ENCODE peak calls at places on chromosomes 12 and 14, in seven cellular contexts. R, I, Y, S, V, N and L are unnamed samples.

GRCh38 chr12:3684449-3685051 is 68.4 kb downstream of the CRACR2A start:
- DNase-seq in S (no peak), V (no peak), N (no peak), R (no peak), Y (no peak), I (no peak), L (peak; percentile 24)

GRCh38 chr12:90090929-90091651 is 382.5 kb upstream of the ATP2B1 start:
- DNase-seq in S (peak; percentile 41), I (no peak), N (no peak), Y (peak; percentile 90), V (peak; percentile 57), R (peak; percentile 94), L (peak; percentile 88)

GRCh38 chr14:82190812-82191211 is 657.2 kb upstream of the SEL1L start:
- DNase-seq in V (no peak), R (no peak), I (no peak), N (no peak), Y (no peak), S (no peak), L (no peak)

GRCh38 chr12:131711551-131712205 is 788 bp downstream of the SFSWAP start:
- DNase-seq in R (no peak), S (no peak), V (peak; percentile 40), Y (no peak), I (no peak), N (no peak), L (peak; percentile 7)

GRCh38 chr12:131137836-131138637 is 184.3 kb downstream of the ADGRD1 start:
- DNase-seq in V (no peak), S (no peak), Y (peak; percentile 5), R (no peak), N (no peak), I (peak; percentile 29), L (no peak)

GRCh38 chr14:88882236-88882635 is 57.8 kb downstream of the TTC8 start:
- DNase-seq in V (no peak), N (no peak), Y (no peak), S (no peak), R (peak; percentile 34), I (no peak), L (no peak)

GRCh38 chr14:96588410-96589249 is 86.4 kb downstream of the PAPOLA start:
- DNase-seq in N (no peak), I (peak; percentile 24), R (no peak), S (no peak), V (no peak), Y (no peak), L (no peak)

GRCh38 chr12:3837049-3837448 is 36.1 kb downstream of the PARP11 start:
- DNase-seq in N (no peak), I (peak; percentile 53), V (no peak), Y (peak; percentile 57), S (no peak), R (no peak), L (no peak)

GRCh38 chr12:33718631-33719030 is 279.0 kb upstream of the SYT10 start:
- DNase-seq in I (no peak), S (no peak), N (no peak), R (no peak), Y (no peak), V (no peak), L (no peak)

GRCh38 chr12:120095356-120096135 is 21.0 kb downstream of the RAB35 start:
- DNase-seq in I (no peak), S (no peak), N (no peak), Y (no peak), R (no peak), V (no peak), L (no peak)

GRCh38 chr14:103576371-103577024 is 13.7 kb downstream of the COA8 start:
- DNase-seq in I (peak; percentile 58), S (peak; percentile 71), R (peak; percentile 80), V (peak; percentile 88), Y (peak; percentile 72), N (no peak), L (peak; percentile 89)

GRCh38 chr14:92154283-92154942 is 32.6 kb downstream of the CPSF2 start:
- DNase-seq in R (peak; percentile 21), V (no peak), Y (no peak), S (no peak), N (no peak), I (no peak), L (no peak)

GRCh38 chr12:50642035-50642451 is 121.9 kb upstream of the ATF1 start:
- DNase-seq in R (peak; percentile 89), V (no peak), Y (no peak), I (no peak), N (no peak), S (no peak), L (no peak)

GRCh38 chr12:6407206-6407954 is 23.4 kb downstream of the LTBR start:
- DNase-seq in R (no peak), I (no peak), V (no peak), Y (no peak), S (no peak), N (no peak), L (no peak)

GRCh38 chr12:93127107-93127560 is 198.0 kb upstream of the EEA1 start:
- DNase-seq in Y (no peak), N (no peak), V (peak; percentile 87), S (no peak), I (no peak), R (no peak), L (no peak)

GRCh38 chr12:8081228-8081920 is 700 bp upstream of the NECAP1 start:
- DNase-seq in R (no peak), N (no peak), V (no peak), Y (no peak), I (no peak), S (no peak), L (peak; percentile 17)

GRCh38 chr12:79597910-79598309 is 92.9 kb downstream of the PAWR start:
- DNase-seq in I (no peak), N (no peak), S (no peak), Y (peak; percentile 57), V (no peak), R (peak; percentile 15), L (no peak)

GRCh38 chr14:42192659-42193425 is 586.2 kb downstream of the LRFN5 start:
- DNase-seq in V (peak; percentile 1), R (peak; percentile 98), N (no peak), I (no peak), Y (peak; percentile 12), S (no peak), L (peak; percentile 95)

GRCh38 chr12:68686595-68687521 is at the start of gene NUP107:
- DNase-seq in R (peak; percentile 99), Y (peak; percentile 99), I (peak; percentile 99), V (peak; percentile 100), S (peak; percentile 96), N (peak; percentile 91), L (peak; percentile 99)

GRCh38 chr14:90658541-90658967 is 157.7 kb downstream of the TTC7B start:
- DNase-seq in Y (peak; percentile 68), I (no peak), N (no peak), V (peak; percentile 27), S (no peak), R (peak; percentile 85), L (peak; percentile 81)

GRCh38 chr12:58657175-58657574 is 263.1 kb downstream of the LRIG3 start:
- DNase-seq in Y (no peak), V (no peak), I (no peak), S (no peak), N (no peak), R (no peak), L (no peak)

GRCh38 chr14:23469906-23470403 is 452 bp downstream of the NGDN start:
- DNase-seq in S (no peak), V (no peak), Y (no peak), I (no peak), R (no peak), N (no peak), L (no peak)

GRCh38 chr14:73468808-73469386 is 10.6 kb upstream of the NUMB start:
- DNase-seq in Y (no peak), R (peak; percentile 38), V (no peak), N (no peak), I (no peak), S (no peak), L (no peak)

GRCh38 chr14:55123101-55123500 is 6.0 kb upstream of the LGALS3 start:
- DNase-seq in I (no peak), R (peak; percentile 98), N (no peak), V (peak; percentile 60), S (no peak), Y (no peak), L (peak; percentile 92)

GRCh38 chr12:76398106-76398505 is 49.9 kb upstream of the BBS10 start:
- DNase-seq in S (no peak), V (no peak), Y (no peak), I (no peak), R (no peak), N (no peak), L (no peak)

GRCh38 chr12:111228916-111229666 is 139.8 kb downstream of the PHETA1 start:
- DNase-seq in V (no peak), Y (no peak), I (no peak), R (no peak), S (no peak), N (no peak), L (no peak)

GRCh38 chr12:22477894-22478287 is 66.5 kb downstream of the C2CD5 start:
- DNase-seq in N (no peak), S (no peak), I (no peak), Y (no peak), V (no peak), R (no peak), L (no peak)

GRCh38 chr14:91354979-91355685 is 62.5 kb downstream of the CCDC88C start:
- DNase-seq in Y (no peak), I (peak; percentile 80), V (no peak), N (peak; percentile 47), R (no peak), S (no peak), L (no peak)

GRCh38 chr14:59333668-59334067 is 131.5 kb downstream of the GPR135 start:
- DNase-seq in S (no peak), N (no peak), I (no peak), R (peak; percentile 95), Y (peak; percentile 69), V (peak; percentile 98), L (peak; percentile 98)

GRCh38 chr12:30501718-30502117 is 194.0 kb downstream of the IPO8 start:
- DNase-seq in I (no peak), N (no peak), R (no peak), Y (no peak), V (no peak), S (no peak), L (no peak)
- H4K8ac ChIP-seq in I (no peak overlapping the region), N (no peak overlapping the region), R (no peak overlapping the region), Y (no peak overlapping the region), V (no peak overlapping the region), S (no peak overlapping the region), L (no peak overlapping the region)

DNA sequence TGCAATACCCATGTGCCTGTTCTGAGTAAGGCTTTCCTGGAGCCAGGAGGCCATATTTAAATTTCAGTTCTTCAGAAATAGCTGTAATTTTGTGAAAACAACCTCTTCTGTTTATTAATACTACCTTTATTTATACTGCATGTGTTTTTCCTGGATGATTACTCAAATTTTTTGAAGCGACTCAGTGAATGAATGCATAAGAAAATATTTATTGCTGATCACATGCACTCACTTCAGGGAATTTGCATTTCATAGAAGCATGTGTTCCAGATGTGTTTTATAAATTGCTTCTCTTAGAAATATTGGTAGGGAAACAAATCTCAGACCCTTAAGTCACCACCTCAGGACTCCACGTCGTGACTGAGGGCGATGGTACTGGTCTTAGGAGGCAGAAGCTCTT is 21.8 kb upstream of the DCN start:
- DNase-seq in N (no peak), V (no peak), Y (no peak), S (no peak), I (no peak), R (peak; percentile 51), L (no peak)
- H4K8ac ChIP-seq in N (no peak overlapping the region), V (no peak overlapping the region), Y (no peak overlapping the region), S (no peak overlapping the region), I (no peak overlapping the region), R (peak overlapping the region; percentile 65), L (no peak overlapping the region)

GRCh38 chr12:86523844-86524243 is 267.7 kb upstream of the MGAT4C start:
- DNase-seq in N (no peak), S (no peak), Y (no peak), R (no peak), I (no peak), V (no peak), L (no peak)
- H4K8ac ChIP-seq in N (no peak overlapping the region), S (no peak overlapping the region), Y (no peak overlapping the region), R (no peak overlapping the region), I (no peak overlapping the region), V (no peak overlapping the region), L (no peak overlapping the region)

GRCh38 chr12:113571713-113572112 is 100.0 kb upstream of the LHX5 start:
- DNase-seq in Y (no peak), I (no peak), N (no peak), S (no peak), V (no peak), R (no peak), L (no peak)
- H4K8ac ChIP-seq in Y (no peak overlapping the region), I (no peak overlapping the region), N (no peak overlapping the region), S (no peak overlapping the region), V (no peak overlapping the region), R (no peak overlapping the region), L (no peak overlapping the region)